ENCODE peak calls at places on chromosomes 16 and 17, in seven cellular contexts. Q is NCI-H82; W is Kasumi-1; F is stimulated activated CD8-positive, alpha-beta memory T cell treated with anti-CD3 and anti-CD28 coated beads, Interleukin-12 subunit alpha, Interleukin-12 subunit beta, amount 100 ng/mL, for 1 hour; M is endothelial cell of umbilical vein; E is T-helper 1 cell; P is IMR-90. X is an unnamed sample.

GRCh38 chr17:81487487-81488275 is 24.9 kb downstream of the ACTG1 start:
- DNase-seq in M (peak; percentile 59), F (peak; percentile 66), W (peak; percentile 35), E (peak; percentile 62), P (peak; percentile 60), Q (peak; percentile 90), X (peak; percentile 77)

GRCh38 chr16:85213926-85214294 is 101.6 kb upstream of the CIBAR2 start:
- DNase-seq in M (no peak), F (no peak), E (no peak), Q (no peak), P (no peak), W (no peak), X (no peak)

GRCh38 chr17:43360376-43360738 is 38.4 kb upstream of the ARL4D start:
- DNase-seq in W (peak; percentile 72), E (peak; percentile 74), Q (peak; percentile 87), F (peak; percentile 58), M (peak; percentile 74), P (peak; percentile 97), X (peak; percentile 84)

GRCh38 chr17:66840061-66840460 is 5.1 kb downstream of the CACNG5 start:
- DNase-seq in Q (peak; percentile 76), M (no peak), F (no peak), W (no peak), P (no peak), E (no peak), X (no peak)

GRCh38 chr17:28860363-28860808 is 5.6 kb downstream of the ERAL1 start:
- DNase-seq in E (no peak), W (no peak), P (no peak), M (no peak), Q (no peak), F (no peak), X (no peak)

GRCh38 chr17:50114849-50115357 is 15.1 kb downstream of the SAMD14 start:
- DNase-seq in M (peak; percentile 68), Q (peak; percentile 87), E (no peak), W (peak; percentile 95), P (peak; percentile 70), F (no peak), X (peak; percentile 70)

GRCh38 chr16:1237990-1238389 is 2.5 kb upstream of the TPSAB1 start:
- DNase-seq in Q (no peak), W (no peak), M (no peak), P (no peak), F (no peak), E (no peak), X (no peak)

GRCh38 chr16:47309581-47310312 is 151.1 kb downstream of the ITFG1 start:
- DNase-seq in M (peak; percentile 34), W (no peak), E (no peak), F (no peak), P (peak; percentile 72), Q (no peak), X (peak; percentile 29)

GRCh38 chr17:55852734-55853133 is 101.9 kb downstream of the PCTP start:
- DNase-seq in W (peak; percentile 45), Q (peak; percentile 75), E (no peak), F (no peak), P (no peak), M (no peak), X (no peak)

GRCh38 chr17:74117999-74118421 is 85.5 kb upstream of the RPL38 start:
- DNase-seq in P (no peak), M (no peak), E (no peak), Q (peak; percentile 85), F (no peak), W (no peak), X (no peak)

GRCh38 chr17:56992364-56992763 is 14.4 kb downstream of the SCPEP1 start:
- DNase-seq in M (no peak), E (no peak), W (no peak), F (no peak), P (no peak), Q (no peak), X (no peak)

GRCh38 chr16:69073181-69073669 is 32.2 kb upstream of the HAS3 start:
- DNase-seq in W (no peak), F (no peak), P (peak; percentile 92), Q (no peak), E (no peak), M (peak; percentile 38), X (peak; percentile 87)

X was measured in EH.